ENCODE peak calls at places on chromosomes 16 and 17, in eight cellular contexts. One of them, this sample, is unnamed.

GRCh38 chr17:68196394-68197090 is 51.3 kb upstream of the AMZ2 start:
- DNase-seq in A549: no peak
- DNase-seq in heart left ventricle: no peak
- DNase-seq in prostate gland: no peak
- DNase-seq in tibial nerve: no peak
- DNase-seq in uterus: no peak
- DNase-seq in gastrocnemius medialis: no peak
- DNase-seq in breast epithelium: no peak
- DNase-seq in this sample: no peak

GRCh38 chr17:9266769-9267168 is 245.5 kb downstream of the NTN1 start:
- DNase-seq in A549: no peak
- DNase-seq in heart left ventricle: no peak
- DNase-seq in prostate gland: no peak
- DNase-seq in tibial nerve: no peak
- DNase-seq in uterus: no peak
- DNase-seq in gastrocnemius medialis: no peak
- DNase-seq in breast epithelium: no peak
- DNase-seq in this sample: no peak

GRCh38 chr16:70252355-70252988 is 732 bp upstream of the EXOSC6 start:
- DNase-seq in A549: peak
- DNase-seq in heart left ventricle: no peak
- DNase-seq in prostate gland: no peak
- DNase-seq in tibial nerve: no peak
- DNase-seq in uterus: no peak
- DNase-seq in gastrocnemius medialis: no peak
- DNase-seq in breast epithelium: no peak
- DNase-seq in this sample: peak

GRCh38 chr17:1413281-1413791 is 13.3 kb upstream of the YWHAE start:
- DNase-seq in A549: no peak
- DNase-seq in heart left ventricle: peak
- DNase-seq in prostate gland: peak
- DNase-seq in tibial nerve: peak
- DNase-seq in uterus: peak
- DNase-seq in gastrocnemius medialis: peak
- DNase-seq in breast epithelium: no peak
- DNase-seq in this sample: peak

GRCh38 chr16:68374961-68375660 is 64.3 kb downstream of the PRMT7 start:
- DNase-seq in A549: no peak
- DNase-seq in heart left ventricle: peak
- DNase-seq in prostate gland: no peak
- DNase-seq in tibial nerve: no peak
- DNase-seq in uterus: no peak
- DNase-seq in gastrocnemius medialis: no peak
- DNase-seq in breast epithelium: no peak
- DNase-seq in this sample: no peak

GRCh38 chr16:85979605-85980004 is 80.6 kb downstream of the IRF8 start:
- DNase-seq in A549: no peak
- DNase-seq in heart left ventricle: no peak
- DNase-seq in prostate gland: no peak
- DNase-seq in tibial nerve: no peak
- DNase-seq in uterus: no peak
- DNase-seq in gastrocnemius medialis: no peak
- DNase-seq in breast epithelium: no peak
- DNase-seq in this sample: no peak

GRCh38 chr16:19295393-19295792 is 9.9 kb downstream of the CLEC19A start:
- DNase-seq in A549: no peak
- DNase-seq in heart left ventricle: no peak
- DNase-seq in prostate gland: no peak
- DNase-seq in tibial nerve: no peak
- DNase-seq in uterus: no peak
- DNase-seq in gastrocnemius medialis: no peak
- DNase-seq in breast epithelium: no peak
- DNase-seq in this sample: no peak

GRCh38 chr16:81693047-81693446 is 86.0 kb upstream of the PLCG2 start:
- DNase-seq in A549: no peak
- DNase-seq in heart left ventricle: no peak
- DNase-seq in prostate gland: no peak
- DNase-seq in tibial nerve: no peak
- DNase-seq in uterus: no peak
- DNase-seq in gastrocnemius medialis: no peak
- DNase-seq in breast epithelium: no peak
- DNase-seq in this sample: no peak

GRCh38 chr16:10906482-10906881 is 29.5 kb downstream of the CIITA start:
- DNase-seq in A549: no peak
- DNase-seq in heart left ventricle: no peak
- DNase-seq in prostate gland: no peak
- DNase-seq in tibial nerve: no peak
- DNase-seq in uterus: no peak
- DNase-seq in gastrocnemius medialis: no peak
- DNase-seq in breast epithelium: no peak
- DNase-seq in this sample: no peak

GRCh38 chr17:76376318-76377133 is 7.9 kb upstream of the SPHK1 start:
- DNase-seq in A549: no peak
- DNase-seq in heart left ventricle: peak
- DNase-seq in prostate gland: no peak
- DNase-seq in tibial nerve: peak
- DNase-seq in uterus: no peak
- DNase-seq in gastrocnemius medialis: no peak
- DNase-seq in breast epithelium: no peak
- DNase-seq in this sample: no peak

GRCh38 chr17:1203111-1203966 is 23.6 kb upstream of the ABR start:
- DNase-seq in A549: peak
- DNase-seq in heart left ventricle: peak
- DNase-seq in prostate gland: peak
- DNase-seq in tibial nerve: peak
- DNase-seq in uterus: peak
- DNase-seq in gastrocnemius medialis: peak
- DNase-seq in breast epithelium: no peak
- DNase-seq in this sample: peak

GRCh38 chr16:23333034-23333579 is 31.0 kb downstream of the SCNN1B start:
- DNase-seq in A549: no peak
- DNase-seq in heart left ventricle: no peak
- DNase-seq in prostate gland: no peak
- DNase-seq in tibial nerve: no peak
- DNase-seq in uterus: no peak
- DNase-seq in gastrocnemius medialis: no peak
- DNase-seq in breast epithelium: no peak
- DNase-seq in this sample: no peak

GRCh38 chr17:72118588-72119279 is 2.1 kb upstream of the SOX9 start:
- DNase-seq in A549: peak
- DNase-seq in heart left ventricle: peak
- DNase-seq in prostate gland: peak
- DNase-seq in tibial nerve: no peak
- DNase-seq in uterus: no peak
- DNase-seq in gastrocnemius medialis: peak
- DNase-seq in breast epithelium: peak
- DNase-seq in this sample: peak

GRCh38 chr17:43962479-43962878 is 8.7 kb upstream of the PYY start:
- DNase-seq in A549: no peak
- DNase-seq in heart left ventricle: no peak
- DNase-seq in prostate gland: no peak
- DNase-seq in tibial nerve: no peak
- DNase-seq in uterus: no peak
- DNase-seq in gastrocnemius medialis: no peak
- DNase-seq in breast epithelium: no peak
- DNase-seq in this sample: no peak

GRCh38 chr17:43961954-43962353 is 8.2 kb upstream of the PYY start:
- DNase-seq in A549: no peak
- DNase-seq in heart left ventricle: no peak
- DNase-seq in prostate gland: no peak
- DNase-seq in tibial nerve: no peak
- DNase-seq in uterus: no peak
- DNase-seq in gastrocnemius medialis: no peak
- DNase-seq in breast epithelium: no peak
- DNase-seq in this sample: no peak

GRCh38 chr17:43967251-43967875 is 13.6 kb upstream of the PYY start:
- DNase-seq in A549: no peak
- DNase-seq in heart left ventricle: no peak
- DNase-seq in prostate gland: no peak
- DNase-seq in tibial nerve: no peak
- DNase-seq in uterus: no peak
- DNase-seq in gastrocnemius medialis: no peak
- DNase-seq in breast epithelium: no peak
- DNase-seq in this sample: no peak

GRCh38 chr17:43970366-43970765 is 16.6 kb upstream of the PYY start:
- DNase-seq in A549: no peak
- DNase-seq in heart left ventricle: no peak
- DNase-seq in prostate gland: no peak
- DNase-seq in tibial nerve: no peak
- DNase-seq in uterus: no peak
- DNase-seq in gastrocnemius medialis: no peak
- DNase-seq in breast epithelium: no peak
- DNase-seq in this sample: no peak

GRCh38 chr17:43966276-43966675 is 12.5 kb upstream of the PYY start:
- DNase-seq in A549: no peak
- DNase-seq in heart left ventricle: no peak
- DNase-seq in prostate gland: no peak
- DNase-seq in tibial nerve: no peak
- DNase-seq in uterus: no peak
- DNase-seq in gastrocnemius medialis: no peak
- DNase-seq in breast epithelium: no peak
- DNase-seq in this sample: no peak
- TF ChIP-seq POLR2A in A549: no peak
- TF ChIP-seq POLR2A in heart left ventricle: no peak
- TF ChIP-seq POLR2A in prostate gland: no peak
- TF ChIP-seq POLR2A in tibial nerve: no peak
- TF ChIP-seq POLR2A in uterus: no peak
- TF ChIP-seq POLR2A in gastrocnemius medialis: no peak
- TF ChIP-seq POLR2A in breast epithelium: no peak
- TF ChIP-seq POLR2A in this sample: no peak

GRCh38 chr16:30064746-30065111 is 831 bp upstream of the ALDOA start:
- DNase-seq in A549: no peak
- DNase-seq in heart left ventricle: no peak
- DNase-seq in prostate gland: no peak
- DNase-seq in tibial nerve: no peak
- DNase-seq in uterus: peak
- DNase-seq in gastrocnemius medialis: no peak
- DNase-seq in breast epithelium: no peak
- DNase-seq in this sample: no peak

GRCh38 chr16:30063278-30063892 is 2.2 kb upstream of the ALDOA start:
- DNase-seq in A549: no peak
- DNase-seq in heart left ventricle: no peak
- DNase-seq in prostate gland: no peak
- DNase-seq in tibial nerve: no peak
- DNase-seq in uterus: no peak
- DNase-seq in gastrocnemius medialis: no peak
- DNase-seq in breast epithelium: no peak
- DNase-seq in this sample: no peak

GRCh38 chr16:30065112-30065942 is at the start of gene ALDOA:
- DNase-seq in A549: peak
- DNase-seq in heart left ventricle: peak
- DNase-seq in prostate gland: peak
- DNase-seq in tibial nerve: peak
- DNase-seq in uterus: peak
- DNase-seq in gastrocnemius medialis: peak
- DNase-seq in breast epithelium: peak
- DNase-seq in this sample: peak

GRCh38 chr16:30065943-30066881 is 652 bp downstream of the ALDOA start:
- DNase-seq in A549: no peak
- DNase-seq in heart left ventricle: peak
- DNase-seq in prostate gland: no peak
- DNase-seq in tibial nerve: peak
- DNase-seq in uterus: peak
- DNase-seq in gastrocnemius medialis: no peak
- DNase-seq in breast epithelium: no peak
- DNase-seq in this sample: peak

GRCh38 chr16:30063893-30064745 is 1.4 kb upstream of the ALDOA start:
- DNase-seq in A549: peak
- DNase-seq in heart left ventricle: peak
- DNase-seq in prostate gland: peak
- DNase-seq in tibial nerve: peak
- DNase-seq in uterus: peak
- DNase-seq in gastrocnemius medialis: peak
- DNase-seq in breast epithelium: peak
- DNase-seq in this sample: peak
- TF ChIP-seq POLR2A in A549: no peak
- TF ChIP-seq POLR2A in heart left ventricle: no peak
- TF ChIP-seq POLR2A in prostate gland: peak
- TF ChIP-seq POLR2A in tibial nerve: peak
- TF ChIP-seq POLR2A in uterus: peak
- TF ChIP-seq POLR2A in gastrocnemius medialis: peak
- TF ChIP-seq POLR2A in breast epithelium: peak
- TF ChIP-seq POLR2A in this sample: peak

DNA sequence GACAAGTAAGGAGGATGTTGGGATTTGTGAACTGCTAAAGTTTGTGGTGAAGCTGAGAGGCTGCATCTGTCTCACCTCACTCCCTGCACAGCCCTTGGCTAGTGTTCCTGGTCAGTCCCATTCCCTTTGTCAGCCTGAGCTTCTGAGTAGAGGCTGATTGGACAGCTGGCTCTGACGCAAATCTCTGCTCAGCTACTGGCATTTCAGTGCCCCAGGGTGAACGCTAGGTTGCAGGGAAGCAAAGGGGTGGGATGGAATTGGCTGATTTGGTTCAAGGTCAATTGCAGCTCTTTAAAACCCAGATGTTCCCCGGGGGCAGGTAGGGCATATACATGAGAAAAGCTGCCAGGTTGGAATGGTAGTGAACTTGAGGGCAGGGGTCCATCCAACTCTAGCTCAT is 23.1 kb upstream of the CNOT1 start:
- DNase-seq in A549: no peak
- DNase-seq in heart left ventricle: peak
- DNase-seq in prostate gland: no peak
- DNase-seq in tibial nerve: no peak
- DNase-seq in uterus: no peak
- DNase-seq in gastrocnemius medialis: no peak
- DNase-seq in breast epithelium: no peak
- DNase-seq in this sample: no peak
- TF ChIP-seq POLR2A in A549: no peak
- TF ChIP-seq POLR2A in heart left ventricle: no peak
- TF ChIP-seq POLR2A in prostate gland: no peak
- TF ChIP-seq POLR2A in tibial nerve: no peak
- TF ChIP-seq POLR2A in uterus: no peak
- TF ChIP-seq POLR2A in gastrocnemius medialis: no peak
- TF ChIP-seq POLR2A in breast epithelium: no peak
- TF ChIP-seq POLR2A in this sample: no peak

GRCh38 chr16:56614549-56614991 is 6.2 kb downstream of the MT2A start:
- DNase-seq in A549: no peak
- DNase-seq in heart left ventricle: no peak
- DNase-seq in prostate gland: no peak
- DNase-seq in tibial nerve: no peak
- DNase-seq in uterus: no peak
- DNase-seq in gastrocnemius medialis: no peak
- DNase-seq in breast epithelium: no peak
- DNase-seq in this sample: no peak

GRCh38 chr16:56615353-56615752 is 7.0 kb downstream of the MT2A start:
- DNase-seq in A549: no peak
- DNase-seq in heart left ventricle: no peak
- DNase-seq in prostate gland: no peak
- DNase-seq in tibial nerve: no peak
- DNase-seq in uterus: no peak
- DNase-seq in gastrocnemius medialis: no peak
- DNase-seq in breast epithelium: no peak
- DNase-seq in this sample: no peak

GRCh38 chr16:56616608-56617211 is 8.3 kb downstream of the MT2A start:
- DNase-seq in A549: no peak
- DNase-seq in heart left ventricle: no peak
- DNase-seq in prostate gland: no peak
- DNase-seq in tibial nerve: no peak
- DNase-seq in uterus: no peak
- DNase-seq in gastrocnemius medialis: no peak
- DNase-seq in breast epithelium: no peak
- DNase-seq in this sample: no peak

GRCh38 chr16:56618138-56618537 is 7.4 kb upstream of the MT1E start:
- DNase-seq in A549: no peak
- DNase-seq in heart left ventricle: no peak
- DNase-seq in prostate gland: no peak
- DNase-seq in tibial nerve: no peak
- DNase-seq in uterus: no peak
- DNase-seq in gastrocnemius medialis: no peak
- DNase-seq in breast epithelium: no peak
- DNase-seq in this sample: no peak

GRCh38 chr16:56617212-56618085 is 8.1 kb upstream of the MT1E start:
- DNase-seq in A549: no peak
- DNase-seq in heart left ventricle: peak
- DNase-seq in prostate gland: peak
- DNase-seq in tibial nerve: no peak
- DNase-seq in uterus: peak
- DNase-seq in gastrocnemius medialis: peak
- DNase-seq in breast epithelium: peak
- DNase-seq in this sample: peak
- TF ChIP-seq POLR2A in A549: no peak
- TF ChIP-seq POLR2A in heart left ventricle: no peak
- TF ChIP-seq POLR2A in prostate gland: peak
- TF ChIP-seq POLR2A in tibial nerve: peak
- TF ChIP-seq POLR2A in uterus: no peak
- TF ChIP-seq POLR2A in gastrocnemius medialis: peak
- TF ChIP-seq POLR2A in breast epithelium: no peak
- TF ChIP-seq POLR2A in this sample: no peak

This sample was measured in erythroblast.